ENCODE peak calls at places on chromosomes 6 and 20, in five cellular contexts. J, Z, N, O and I are unnamed samples.

GRCh38 chr6:96330884-96331283 is 190.7 kb upstream of the UFL1 start:
- DNase-seq in J (no peak), Z (no peak), N (no peak), O (no peak), I (no peak)

GRCh38 chr20:8749101-8749500 is 319.8 kb upstream of the PLCB4 start:
- DNase-seq in J (no peak), Z (no peak), N (no peak), O (no peak), I (no peak)

GRCh38 chr20:21707999-21708737 is 2.7 kb downstream of the PAX1 start:
- DNase-seq in J (no peak), Z (no peak), N (no peak), O (no peak), I (no peak)

GRCh38 chr6:157255079-157255478 is 68.2 kb downstream of the TMEM242 start:
- DNase-seq in J (no peak), Z (no peak), N (no peak), O (no peak), I (no peak)

GRCh38 chr6:100918152-100918551 is 37.0 kb upstream of the ASCC3 start:
- DNase-seq in J (no peak), Z (no peak), N (no peak), O (no peak), I (no peak)

GRCh38 chr6:79702701-79703100 is 71.6 kb downstream of the SH3BGRL2 start:
- DNase-seq in J (no peak), Z (no peak), N (no peak), O (no peak), I (no peak)

GRCh38 chr6:88492824-88493223 is 326.7 kb upstream of the CNR1 start:
- DNase-seq in J (no peak), Z (no peak), N (no peak), O (no peak), I (no peak)

GRCh38 chr6:85983032-85983659 is 340.5 kb upstream of the SYNCRIP start:
- DNase-seq in J (no peak), Z (no peak), N (no peak), O (no peak), I (no peak)

GRCh38 chr20:11912013-11912663 is 5.6 kb upstream of the BTBD3 start:
- DNase-seq in J (no peak), Z (no peak), N (no peak), O (no peak), I (no peak)

GRCh38 chr6:168239374-168239773 is 80.2 kb downstream of the DACT2 start:
- DNase-seq in J (no peak), Z (no peak), N (no peak), O (no peak), I (no peak)

GRCh38 chr6:137970368-137970767 is 103.3 kb downstream of the TNFAIP3 start:
- DNase-seq in J (no peak), Z (no peak), N (no peak), O (no peak), I (no peak)

GRCh38 chr6:65505736-65506135 is 201.3 kb downstream of the EYS start:
- DNase-seq in J (no peak), Z (no peak), N (no peak), O (no peak), I (no peak)

GRCh38 chr20:62069741-62070216 is 4.1 kb upstream of the TAF4 start:
- DNase-seq in J (no peak), Z (no peak), N (no peak), O (no peak), I (no peak)

GRCh38 chr6:34696189-34696738 is 303 bp downstream of the ILRUN start:
- DNase-seq in J (no peak), Z (peak), N (no peak), O (no peak), I (no peak)

GRCh38 chr6:24949020-24949569 is 13.3 kb upstream of the RIPOR2 start:
- DNase-seq in J (peak), Z (no peak), N (no peak), O (peak), I (no peak)

GRCh38 chr6:105836889-105837288 is 249.2 kb upstream of the PRDM1 start:
- DNase-seq in J (no peak), Z (no peak), N (no peak), O (no peak), I (no peak)

GRCh38 chr6:1856381-1856780 is 246.7 kb downstream of the FOXC1 start:
- DNase-seq in J (peak), Z (no peak), N (no peak), O (no peak), I (no peak)

GRCh38 chr20:48928832-48929725 is 7.6 kb downstream of the ARFGEF2 start:
- DNase-seq in J (no peak), Z (no peak), N (no peak), O (no peak), I (no peak)

GRCh38 chr6:109406196-109406595 is 23.9 kb upstream of the CD164 start:
- DNase-seq in J (no peak), Z (no peak), N (no peak), O (no peak), I (no peak)